ENCODE peak calls at places on chromosomes 5 and 9, in eight cellular contexts. E is fibroblast of mammary gland, C is GM06990, U is lower leg skin, P is tibial nerve, Q is stomach, F is vagina, B is astrocyte. K is an unnamed sample.

GRCh38 chr5:60382761-60383160 is 317.2 kb downstream of the DEPDC1B start:
- DNase-seq in E (peak), C (no peak), U (no peak), P (no peak), Q (no peak), F (no peak), B (peak), K (peak)

GRCh38 chr9:75615284-75615683 is 275.2 kb upstream of the PCSK5 start:
- DNase-seq in E (no peak), C (no peak), U (no peak), P (no peak), Q (no peak), F (no peak), B (no peak), K (no peak)

GRCh38 chr9:110030632-110031031 is 177.3 kb downstream of the C9orf152 start:
- DNase-seq in E (peak), C (no peak), U (no peak), P (no peak), Q (no peak), F (no peak), B (peak), K (peak)

GRCh38 chr5:59021837-59022514 is 439.1 kb downstream of the RAB3C start:
- DNase-seq in E (no peak), C (no peak), U (no peak), P (no peak), Q (peak), F (no peak), B (no peak), K (no peak)

GRCh38 chr9:78972303-78973002 is 599.3 kb upstream of the TLE4 start:
- DNase-seq in E (no peak), C (no peak), U (no peak), P (no peak), Q (no peak), F (no peak), B (no peak), K (no peak)

GRCh38 chr9:79868532-79869189 is 296.9 kb downstream of the TLE4 start:
- DNase-seq in E (no peak), C (no peak), U (no peak), P (no peak), Q (no peak), F (no peak), B (no peak), K (no peak)

GRCh38 chr5:135851907-135852805 is 17.7 kb downstream of the SLC25A48 start:
- DNase-seq in E (no peak), C (no peak), U (no peak), P (no peak), Q (no peak), F (no peak), B (no peak), K (no peak)

GRCh38 chr9:121885345-121885901 is 207.7 kb downstream of the TTLL11 start:
- DNase-seq in E (peak), C (no peak), U (no peak), P (no peak), Q (no peak), F (peak), B (peak), K (peak)

GRCh38 chr5:132267931-132268501 is 10.5 kb downstream of the PDLIM4 start:
- DNase-seq in E (no peak), C (no peak), U (peak), P (no peak), Q (no peak), F (peak), B (no peak), K (no peak)

GRCh38 chr9:90102292-90102901 is 497.6 kb downstream of the GADD45G start:
- DNase-seq in E (peak), C (peak), U (peak), P (peak), Q (peak), F (no peak), B (peak), K (peak)

GRCh38 chr5:22850981-22851380 is 2.2 kb downstream of the CDH12 start:
- DNase-seq in E (no peak), C (no peak), U (no peak), P (no peak), Q (no peak), F (no peak), B (no peak), K (no peak)

GRCh38 chr5:112649882-112650281 is 87.8 kb upstream of the APC start:
- DNase-seq in E (no peak), C (no peak), U (no peak), P (no peak), Q (no peak), F (no peak), B (no peak), K (no peak)

GRCh38 chr9:82604947-82605656 is 457.8 kb downstream of the RASEF start:
- DNase-seq in E (no peak), C (no peak), U (no peak), P (peak), Q (peak), F (no peak), B (peak), K (peak)

GRCh38 chr9:1057910-1058309 is 7.8 kb downstream of the DMRT2 start:
- DNase-seq in E (no peak), C (no peak), U (no peak), P (no peak), Q (no peak), F (no peak), B (no peak), K (no peak)

GRCh38 chr5:90438100-90438499 is 28.5 kb upstream of the CETN3 start:
- DNase-seq in E (no peak), C (no peak), U (no peak), P (no peak), Q (no peak), F (no peak), B (peak), K (peak)

GRCh38 chr5:82354543-82354942 is 76.4 kb upstream of the RPS23 start:
- DNase-seq in E (no peak), C (no peak), U (no peak), P (no peak), Q (no peak), F (no peak), B (no peak), K (no peak)

DNA sequence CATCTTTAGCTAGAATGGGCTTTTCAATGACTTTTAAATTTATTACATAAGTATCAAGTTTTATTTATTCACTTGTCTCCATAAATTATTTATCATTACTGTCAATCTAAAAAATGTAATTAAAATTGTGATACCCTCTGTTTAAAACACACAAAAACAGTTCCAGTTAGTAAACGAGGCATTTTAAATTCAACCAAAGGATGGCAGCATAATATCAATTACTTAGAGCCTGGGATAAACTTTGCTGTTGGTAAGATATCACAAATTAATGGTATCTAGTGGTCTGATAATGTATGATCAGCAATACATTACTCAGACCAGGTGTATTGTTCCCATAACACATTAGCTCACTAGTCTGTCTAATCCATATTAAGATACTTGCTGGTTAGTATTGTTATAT is 9.6 kb upstream of the IFNE start:
- DNase-seq in E (no peak), C (no peak), U (no peak), P (no peak), Q (no peak), F (no peak), B (no peak), K (peak)
- H3K4me3 ChIP-seq in E (no peak), C (no peak), U (no peak), P (no peak), Q (no peak), F (no peak), B (no peak), K (no peak)

GRCh38 chr5:155728857-155729683 is 597.9 kb upstream of the SGCD start:
- DNase-seq in E (peak), C (no peak), U (no peak), P (no peak), Q (no peak), F (no peak), B (peak), K (no peak)
- TF ChIP-seq CTCF in E (no peak), C (no peak), U (no peak), P (no peak), Q (no peak), F (no peak), B (no peak), K (no peak)

DNA sequence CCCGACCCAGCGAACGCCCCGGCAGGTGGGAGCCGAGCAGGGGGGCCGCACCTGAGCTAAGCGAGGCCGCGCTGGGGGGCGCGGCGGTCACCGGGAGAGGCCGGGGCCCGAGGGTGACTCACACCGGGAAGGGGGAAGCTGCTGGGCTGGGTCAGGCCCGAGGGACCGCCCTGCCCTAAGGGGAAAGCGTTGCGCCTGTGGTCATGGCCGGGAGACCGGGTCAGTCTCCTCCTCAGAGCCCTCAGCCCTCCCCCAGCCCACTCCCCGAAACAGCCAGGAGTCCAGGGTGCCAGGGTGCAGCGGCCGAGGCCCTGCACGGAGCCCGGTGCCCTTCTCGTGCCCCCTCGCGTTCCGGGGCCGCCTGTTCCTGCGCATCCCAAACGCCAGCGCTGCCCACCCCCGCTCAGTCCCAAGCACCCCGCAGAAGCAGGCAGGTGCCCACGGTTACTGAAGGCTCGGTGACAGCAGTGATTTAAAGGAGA is 658 bp downstream of the NOXA1 start:
- DNase-seq in E (no peak), C (no peak), U (no peak), P (no peak), Q (peak), F (no peak), B (no peak), K (no peak)
- H3K4me3 ChIP-seq in E (no peak), C (peak), U (peak), P (peak), Q (peak), F (peak), B (peak), K (peak)

GRCh38 chr5:113804943-113805342 is 291.4 kb downstream of the YTHDC2 start:
- DNase-seq in E (no peak), C (no peak), U (no peak), P (no peak), Q (no peak), F (no peak), B (no peak), K (no peak)

GRCh38 chr5:113804264-113804663 is 290.8 kb downstream of the YTHDC2 start:
- DNase-seq in E (no peak), C (no peak), U (no peak), P (no peak), Q (no peak), F (no peak), B (no peak), K (no peak)

GRCh38 chr5:113807384-113808053 is 294.0 kb downstream of the YTHDC2 start:
- DNase-seq in E (peak), C (no peak), U (no peak), P (no peak), Q (no peak), F (no peak), B (peak), K (peak)

GRCh38 chr5:113806823-113807222 is 293.3 kb downstream of the YTHDC2 start:
- DNase-seq in E (no peak), C (no peak), U (peak), P (peak), Q (no peak), F (no peak), B (no peak), K (peak)

GRCh38 chr5:113806250-113806649 is 292.8 kb downstream of the YTHDC2 start:
- DNase-seq in E (peak), C (no peak), U (no peak), P (no peak), Q (no peak), F (no peak), B (peak), K (peak)
- TF ChIP-seq CTCF in E (peak), C (no peak), U (no peak), P (peak), Q (no peak), F (no peak), B (peak), K (peak)

DNA sequence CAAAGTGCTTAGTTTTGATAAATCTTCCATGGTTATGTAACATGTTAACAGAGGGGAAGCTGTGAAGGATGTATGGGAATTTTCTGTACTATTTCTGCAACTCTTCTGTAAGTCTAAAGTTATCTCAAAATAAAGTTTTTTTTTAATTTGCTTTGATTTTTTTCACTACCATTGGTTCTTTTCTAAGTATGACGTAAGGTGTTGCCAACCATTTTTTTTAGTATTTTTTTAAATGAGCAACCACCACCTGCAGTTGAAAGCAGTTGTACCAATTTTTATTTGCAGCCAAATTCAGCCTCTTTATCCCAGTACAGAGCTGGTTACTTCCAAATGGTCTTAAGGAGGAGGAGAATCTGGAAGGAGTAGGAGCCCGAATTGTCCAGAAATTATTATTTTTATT is 192.2 kb downstream of the CHSY3 start:
- DNase-seq in E (no peak), C (no peak), U (no peak), P (no peak), Q (no peak), F (no peak), B (no peak), K (no peak)
- H3K4me3 ChIP-seq in E (no peak), C (no peak), U (no peak), P (no peak), Q (no peak), F (no peak), B (no peak), K (no peak)

DNA sequence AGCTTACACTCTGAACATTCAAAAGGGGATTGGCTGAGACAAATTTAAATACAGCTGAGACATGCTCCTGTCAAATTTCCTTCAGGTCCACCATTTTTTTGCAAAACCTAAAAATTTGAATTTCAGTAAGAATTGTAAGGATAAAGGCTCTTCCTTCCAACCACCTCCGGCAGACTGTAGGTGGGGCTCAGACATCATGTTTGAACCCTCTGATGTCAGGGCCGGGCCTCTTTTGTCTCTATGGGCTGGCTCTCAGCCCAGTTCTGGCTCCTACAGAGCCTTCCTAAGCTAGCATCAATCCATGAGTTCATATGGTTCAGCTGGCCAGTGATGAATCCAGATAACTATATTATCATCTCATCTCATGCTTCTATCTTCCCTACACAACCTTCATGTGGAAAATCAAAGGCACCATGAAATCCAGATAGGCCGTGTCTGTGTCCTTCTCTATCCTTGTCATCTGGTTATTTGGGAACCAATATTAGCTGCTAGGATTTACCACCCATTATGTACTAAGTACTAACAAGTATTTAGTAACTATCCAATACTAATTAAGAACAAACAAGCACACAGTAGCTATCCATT is 44.2 kb downstream of the NIPSNAP3B start:
- DNase-seq in E (peak), C (no peak), U (no peak), P (no peak), Q (peak), F (no peak), B (peak), K (peak)
- TF ChIP-seq CTCF in E (peak), C (no peak), U (no peak), P (peak), Q (no peak), F (no peak), B (peak), K (peak)

DNA sequence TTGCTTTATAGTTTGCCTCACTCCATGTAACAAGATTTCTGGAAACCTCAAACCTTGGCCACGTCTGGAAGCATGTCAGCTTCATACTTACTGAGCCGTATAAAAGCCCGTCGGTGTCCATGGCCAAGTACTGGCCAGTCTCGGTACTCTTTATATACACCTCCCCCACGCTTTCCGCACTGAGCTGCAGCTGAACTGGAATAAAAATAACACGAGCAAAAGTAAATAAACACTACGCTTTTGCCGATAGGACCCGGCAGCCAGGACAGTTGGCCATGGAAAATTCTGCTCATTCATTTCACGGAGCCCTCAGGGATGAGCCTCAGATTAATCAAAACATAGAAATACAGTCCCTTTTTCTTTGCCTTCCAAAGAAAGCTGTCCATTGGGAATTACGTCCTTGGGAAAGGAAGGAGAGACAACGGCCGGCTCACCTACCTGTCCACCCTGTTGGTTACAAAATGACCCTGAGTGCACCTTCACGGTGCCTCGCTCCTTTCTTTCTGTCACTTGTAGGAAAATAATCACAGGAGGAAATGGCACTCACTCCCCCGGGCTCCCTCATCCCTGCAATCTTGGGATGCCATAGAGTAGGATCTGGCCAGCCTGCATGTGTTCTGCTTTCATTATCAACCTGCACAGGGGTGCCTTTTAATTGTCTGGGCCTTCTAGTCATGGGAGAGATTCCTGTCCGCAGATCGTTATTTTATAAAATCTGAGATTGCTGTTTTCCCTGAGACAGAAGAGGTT is 85.1 kb downstream of the FGF1 start:
- DNase-seq in E (peak), C (no peak), U (no peak), P (peak), Q (peak), F (no peak), B (peak), K (peak)
- H3K4me3 ChIP-seq in E (peak), C (no peak), U (no peak), P (no peak), Q (peak), F (peak), B (peak), K (peak)

GRCh38 chr9:37034938-37035471 is 937 bp upstream of the PAX5 start:
- DNase-seq in E (no peak), C (peak), U (no peak), P (no peak), Q (no peak), F (no peak), B (no peak), K (no peak)
- TF ChIP-seq CTCF in E (no peak), C (no peak), U (no peak), P (no peak), Q (no peak), F (no peak), B (no peak), K (no peak)